ENCODE peak calls at places on chromosome 2, in five cellular contexts. E is CD4-positive, alpha-beta T cell; L is GM23248; Q is iPS-NIHi11; R is activated T-helper 1 cell treated with Interleukin-2 at 50 U/mL for 16 hours. D is an unnamed sample.

GRCh38 chr2:32135409-32135808 is 30.3 kb upstream of the SLC30A6 start:
- DNase-seq in R (no peak), L (peak), Q (peak), E (no peak), D (no peak)

GRCh38 chr2:205785507-205786222 is 103.4 kb downstream of the NRP2 start:
- DNase-seq in L (peak), E (no peak), Q (no peak), R (no peak), D (no peak)

GRCh38 chr2:6231166-6231565 is 539.0 kb downstream of the SOX11 start:
- DNase-seq in E (no peak), L (no peak), Q (no peak), R (no peak), D (no peak)

GRCh38 chr2:143768991-143769390 is 639.8 kb downstream of the ARHGAP15 start:
- DNase-seq in R (no peak), L (no peak), Q (no peak), E (no peak), D (no peak)

GRCh38 chr2:201696151-201696659 is 2.2 kb downstream of the MPP4 start:
- DNase-seq in L (peak), Q (no peak), R (no peak), E (no peak), D (no peak)

GRCh38 chr2:20645761-20646160 is 5.1 kb downstream of the HS1BP3 start:
- DNase-seq in Q (no peak), E (no peak), R (no peak), L (no peak), D (no peak)

GRCh38 chr2:70923378-70924015 is 12.2 kb upstream of the ATP6V1B1 start:
- DNase-seq in R (no peak), L (no peak), E (no peak), Q (peak), D (peak)

GRCh38 chr2:120743657-120744056 is 8.0 kb downstream of the GLI2 start:
- DNase-seq in Q (no peak), R (no peak), L (no peak), E (no peak), D (no peak)

GRCh38 chr2:6526093-6526824 is 339.4 kb downstream of the CMPK2 start:
- DNase-seq in L (no peak), E (no peak), R (no peak), Q (peak), D (peak)

GRCh38 chr2:217685255-217685605 is 317.6 kb downstream of the TNS1 start:
- DNase-seq in E (no peak), L (peak), Q (peak), R (no peak), D (no peak)

GRCh38 chr2:8571792-8572499 is 109.9 kb upstream of the ID2 start:
- DNase-seq in Q (no peak), R (no peak), E (no peak), L (no peak), D (no peak)

GRCh38 chr2:215609089-215610032 is 173.5 kb upstream of the FN1 start:
- DNase-seq in L (peak), Q (no peak), R (no peak), E (no peak), D (no peak)

GRCh38 chr2:241499146-241499965 is 9.0 kb downstream of the STK25 start:
- DNase-seq in Q (peak), L (no peak), E (no peak), R (no peak), D (no peak)

GRCh38 chr2:6459138-6459537 is 406.6 kb downstream of the CMPK2 start:
- DNase-seq in L (no peak), E (no peak), R (no peak), Q (no peak), D (no peak)

GRCh38 chr2:234917245-234917975 is 34.4 kb upstream of the SH3BP4 start:
- DNase-seq in Q (no peak), L (peak), R (no peak), E (no peak), D (no peak)

GRCh38 chr2:165621086-165621560 is 151.6 kb downstream of the CSRNP3 start:
- DNase-seq in R (no peak), E (no peak), L (peak), Q (no peak), D (no peak)